ENCODE peak calls at places on chromosomes 3 and 15, in ten cellular contexts. One of them, this sample, is unnamed.

GRCh38 chr3:111737712-111738097 is 121.4 kb upstream of the PHLDB2 start:
- DNase-seq in stomach: peak; percentile 76
- DNase-seq in HepG2: peak; percentile 52
- DNase-seq in suprapubic skin: no peak
- DNase-seq in A549: no peak
- DNase-seq in K562: no peak
- DNase-seq in esophagus muscularis mucosa: peak; percentile 92
- DNase-seq in H1: no peak
- DNase-seq in SK-N-SH: no peak
- DNase-seq in sigmoid colon: peak; percentile 86
- DNase-seq in this sample: peak; percentile 17

GRCh38 chr3:11391930-11392688 is 119.9 kb downstream of the ATG7 start:
- DNase-seq in stomach: no peak
- DNase-seq in HepG2: no peak
- DNase-seq in suprapubic skin: no peak
- DNase-seq in A549: no peak
- DNase-seq in K562: no peak
- DNase-seq in esophagus muscularis mucosa: no peak
- DNase-seq in H1: no peak
- DNase-seq in SK-N-SH: peak; percentile 70
- DNase-seq in sigmoid colon: no peak
- DNase-seq in this sample: no peak

GRCh38 chr3:100521439-100521845 is 29.0 kb downstream of the TMEM45A start:
- DNase-seq in stomach: no peak
- DNase-seq in HepG2: no peak
- DNase-seq in suprapubic skin: no peak
- DNase-seq in A549: no peak
- DNase-seq in K562: no peak
- DNase-seq in esophagus muscularis mucosa: no peak
- DNase-seq in H1: no peak
- DNase-seq in SK-N-SH: no peak
- DNase-seq in sigmoid colon: no peak
- DNase-seq in this sample: no peak

GRCh38 chr15:94247789-94248638 is 16.7 kb downstream of the MCTP2 start:
- DNase-seq in stomach: no peak
- DNase-seq in HepG2: peak; percentile 82
- DNase-seq in suprapubic skin: no peak
- DNase-seq in A549: no peak
- DNase-seq in K562: no peak
- DNase-seq in esophagus muscularis mucosa: no peak
- DNase-seq in H1: no peak
- DNase-seq in SK-N-SH: no peak
- DNase-seq in sigmoid colon: no peak
- DNase-seq in this sample: no peak

GRCh38 chr3:45145681-45146614 is at the start of gene CDCP1:
- DNase-seq in stomach: peak; percentile 69
- DNase-seq in HepG2: no peak
- DNase-seq in suprapubic skin: no peak
- DNase-seq in A549: peak; percentile 24
- DNase-seq in K562: peak; percentile 61
- DNase-seq in esophagus muscularis mucosa: no peak
- DNase-seq in H1: no peak
- DNase-seq in SK-N-SH: peak; percentile 58
- DNase-seq in sigmoid colon: no peak
- DNase-seq in this sample: peak; percentile 78

GRCh38 chr3:14267976-14268375 is 89.4 kb downstream of the LSM3 start:
- DNase-seq in stomach: no peak
- DNase-seq in HepG2: no peak
- DNase-seq in suprapubic skin: no peak
- DNase-seq in A549: no peak
- DNase-seq in K562: no peak
- DNase-seq in esophagus muscularis mucosa: no peak
- DNase-seq in H1: no peak
- DNase-seq in SK-N-SH: no peak
- DNase-seq in sigmoid colon: no peak
- DNase-seq in this sample: no peak

GRCh38 chr3:173977747-173978146 is 580.2 kb downstream of the NLGN1 start:
- DNase-seq in stomach: no peak
- DNase-seq in HepG2: no peak
- DNase-seq in suprapubic skin: no peak
- DNase-seq in A549: no peak
- DNase-seq in K562: no peak
- DNase-seq in esophagus muscularis mucosa: no peak
- DNase-seq in H1: no peak
- DNase-seq in SK-N-SH: no peak
- DNase-seq in sigmoid colon: no peak
- DNase-seq in this sample: no peak

GRCh38 chr15:76973906-76974305 is 21.0 kb upstream of the PSTPIP1 start:
- DNase-seq in stomach: no peak
- DNase-seq in HepG2: no peak
- DNase-seq in suprapubic skin: no peak
- DNase-seq in A549: no peak
- DNase-seq in K562: no peak
- DNase-seq in esophagus muscularis mucosa: no peak
- DNase-seq in H1: no peak
- DNase-seq in SK-N-SH: no peak
- DNase-seq in sigmoid colon: no peak
- DNase-seq in this sample: no peak

GRCh38 chr15:64354683-64355558 is 1.1 kb downstream of the CSNK1G1 start:
- DNase-seq in stomach: no peak
- DNase-seq in HepG2: no peak
- DNase-seq in suprapubic skin: no peak
- DNase-seq in A549: no peak
- DNase-seq in K562: no peak
- DNase-seq in esophagus muscularis mucosa: no peak
- DNase-seq in H1: no peak
- DNase-seq in SK-N-SH: no peak
- DNase-seq in sigmoid colon: no peak
- DNase-seq in this sample: no peak

GRCh38 chr15:69794643-69795461 is 302.9 kb downstream of the TLE3 start:
- DNase-seq in stomach: no peak
- DNase-seq in HepG2: no peak
- DNase-seq in suprapubic skin: peak; percentile 77
- DNase-seq in A549: no peak
- DNase-seq in K562: no peak
- DNase-seq in esophagus muscularis mucosa: no peak
- DNase-seq in H1: no peak
- DNase-seq in SK-N-SH: no peak
- DNase-seq in sigmoid colon: peak; percentile 78
- DNase-seq in this sample: no peak

GRCh38 chr3:157110761-157111238 is 49.1 kb downstream of the CCNL1 start:
- DNase-seq in stomach: no peak
- DNase-seq in HepG2: no peak
- DNase-seq in suprapubic skin: no peak
- DNase-seq in A549: no peak
- DNase-seq in K562: peak; percentile 61
- DNase-seq in esophagus muscularis mucosa: no peak
- DNase-seq in H1: no peak
- DNase-seq in SK-N-SH: no peak
- DNase-seq in sigmoid colon: no peak
- DNase-seq in this sample: no peak
- H3K4me3 ChIP-seq in stomach: no peak overlapping the region
- H3K4me3 ChIP-seq in HepG2: no peak overlapping the region
- H3K4me3 ChIP-seq in suprapubic skin: no peak overlapping the region
- H3K4me3 ChIP-seq in A549: no peak overlapping the region
- H3K4me3 ChIP-seq in K562: no peak overlapping the region
- H3K4me3 ChIP-seq in esophagus muscularis mucosa: no peak overlapping the region
- H3K4me3 ChIP-seq in H1: no peak overlapping the region
- H3K4me3 ChIP-seq in SK-N-SH: no peak overlapping the region
- H3K4me3 ChIP-seq in sigmoid colon: no peak overlapping the region
- H3K4me3 ChIP-seq in this sample: no peak overlapping the region

DNA sequence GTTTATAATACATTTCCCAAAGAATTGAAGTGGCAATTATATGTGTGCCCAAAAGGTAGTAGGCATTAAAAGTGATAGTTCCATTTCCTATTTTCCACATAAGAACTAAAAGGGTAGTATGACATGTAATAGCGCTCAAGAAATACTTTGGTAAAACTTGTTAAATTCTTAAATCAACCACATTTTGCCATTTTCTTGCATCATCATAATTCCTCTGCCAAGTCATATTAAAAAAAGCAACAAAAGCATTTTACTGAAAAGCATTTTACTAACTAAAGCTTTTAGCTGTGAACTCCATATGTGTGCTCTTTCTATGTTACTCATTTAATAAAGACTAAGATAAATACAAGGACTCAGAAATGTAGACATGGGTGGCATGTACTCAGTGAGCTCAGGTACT is 70.1 kb downstream of the GPR160 start:
- DNase-seq in stomach: no peak
- DNase-seq in HepG2: no peak
- DNase-seq in suprapubic skin: no peak
- DNase-seq in A549: no peak
- DNase-seq in K562: no peak
- DNase-seq in esophagus muscularis mucosa: no peak
- DNase-seq in H1: no peak
- DNase-seq in SK-N-SH: no peak
- DNase-seq in sigmoid colon: no peak
- DNase-seq in this sample: no peak
- TF ChIP-seq EP300 in stomach: no peak
- TF ChIP-seq EP300 in HepG2: no peak
- TF ChIP-seq EP300 in suprapubic skin: no peak
- TF ChIP-seq EP300 in A549: no peak
- TF ChIP-seq EP300 in K562: no peak
- TF ChIP-seq EP300 in esophagus muscularis mucosa: no peak
- TF ChIP-seq EP300 in H1: no peak
- TF ChIP-seq EP300 in SK-N-SH: no peak
- TF ChIP-seq EP300 in sigmoid colon: no peak
- TF ChIP-seq EP300 in this sample: no peak

GRCh38 chr3:113312416-113312815 is 101.1 kb downstream of the BOC start:
- DNase-seq in stomach: no peak
- DNase-seq in HepG2: no peak
- DNase-seq in suprapubic skin: no peak
- DNase-seq in A549: no peak
- DNase-seq in K562: no peak
- DNase-seq in esophagus muscularis mucosa: no peak
- DNase-seq in H1: no peak
- DNase-seq in SK-N-SH: no peak
- DNase-seq in sigmoid colon: no peak
- DNase-seq in this sample: no peak
- H3K4me3 ChIP-seq in stomach: no peak overlapping the region
- H3K4me3 ChIP-seq in HepG2: no peak overlapping the region
- H3K4me3 ChIP-seq in suprapubic skin: no peak overlapping the region
- H3K4me3 ChIP-seq in A549: no peak overlapping the region
- H3K4me3 ChIP-seq in K562: no peak overlapping the region
- H3K4me3 ChIP-seq in esophagus muscularis mucosa: no peak overlapping the region
- H3K4me3 ChIP-seq in H1: no peak overlapping the region
- H3K4me3 ChIP-seq in SK-N-SH: no peak overlapping the region
- H3K4me3 ChIP-seq in sigmoid colon: no peak overlapping the region
- H3K4me3 ChIP-seq in this sample: no peak overlapping the region

GRCh38 chr3:55880357-55880756 is 393.3 kb upstream of the WNT5A start:
- DNase-seq in stomach: no peak
- DNase-seq in HepG2: no peak
- DNase-seq in suprapubic skin: no peak
- DNase-seq in A549: no peak
- DNase-seq in K562: no peak
- DNase-seq in esophagus muscularis mucosa: no peak
- DNase-seq in H1: no peak
- DNase-seq in SK-N-SH: no peak
- DNase-seq in sigmoid colon: no peak
- DNase-seq in this sample: no peak
- TF ChIP-seq EP300 in stomach: no peak
- TF ChIP-seq EP300 in HepG2: no peak
- TF ChIP-seq EP300 in suprapubic skin: no peak
- TF ChIP-seq EP300 in A549: no peak
- TF ChIP-seq EP300 in K562: no peak
- TF ChIP-seq EP300 in esophagus muscularis mucosa: no peak
- TF ChIP-seq EP300 in H1: no peak
- TF ChIP-seq EP300 in SK-N-SH: no peak
- TF ChIP-seq EP300 in sigmoid colon: no peak
- TF ChIP-seq EP300 in this sample: no peak

This sample was measured in transverse colon.